ENCODE peak calls at places on chromosomes 3 and 15, in five cellular contexts. V, N, L, S and P are unnamed samples. For H3K4me1, the result is how much of the 10 kb centered on the place peaks cover.

GRCh38 chr3:145557405-145557804 is 603.6 kb downstream of the PLOD2 start:
- DNase-seq in V (no peak), N (no peak), L (no peak), S (no peak), P (no peak)

GRCh38 chr3:141076821-141077571 is 25.8 kb downstream of the SPSB4 start:
- DNase-seq in V (no peak), N (peak), L (peak), S (no peak), P (peak)

GRCh38 chr3:107421170-107421792 is 44.0 kb downstream of the CCDC54 start:
- DNase-seq in V (peak), N (no peak), L (no peak), S (peak), P (no peak)

GRCh38 chr3:155323063-155323666 is 29.7 kb upstream of the STRIT1 start:
- DNase-seq in V (peak), N (no peak), L (no peak), S (peak), P (no peak)

GRCh38 chr15:29888651-29889050 is 66.4 kb upstream of the TJP1 start:
- DNase-seq in V (no peak), N (no peak), L (no peak), S (no peak), P (no peak)

GRCh38 chr15:100048736-100049135 is 293.0 kb downstream of the ADAMTS17 start:
- DNase-seq in V (no peak), N (no peak), L (no peak), S (no peak), P (no peak)

GRCh38 chr3:67947808-67948508 is 293.5 kb upstream of the SUCLG2 start:
- DNase-seq in V (no peak), N (no peak), L (peak), S (peak), P (no peak)

GRCh38 chr3:139716908-139717485 is 39.2 kb upstream of the NMNAT3 start:
- DNase-seq in V (no peak), N (no peak), L (no peak), S (no peak), P (no peak)

GRCh38 chr15:38024293-38025091 is 90.1 kb downstream of the TMCO5A start:
- DNase-seq in V (peak), N (no peak), L (no peak), S (no peak), P (no peak)

GRCh38 chr15:85010114-85010471 is 28.4 kb downstream of the PDE8A start:
- DNase-seq in V (no peak), N (no peak), L (no peak), S (no peak), P (no peak)

GRCh38 chr3:14925729-14926591 is 21.4 kb upstream of the NR2C2 start:
- DNase-seq in V (peak), N (no peak), L (no peak), S (peak), P (no peak)

GRCh38 chr3:47954562-47954961 is 61.7 kb downstream of the MAP4 start:
- DNase-seq in V (no peak), N (no peak), L (no peak), S (no peak), P (no peak)

GRCh38 chr3:60497922-60498321 is 753.3 kb downstream of the FHIT start:
- DNase-seq in V (no peak), N (no peak), L (no peak), S (no peak), P (no peak)

GRCh38 chr3:97384581-97384980 is 380.0 kb upstream of the ARL6 start:
- DNase-seq in V (no peak), N (no peak), L (no peak), S (no peak), P (no peak)

GRCh38 chr15:72237286-72238224 is 6.6 kb upstream of the PKM start:
- DNase-seq in V (peak), N (peak), L (peak), S (peak), P (peak)

GRCh38 chr3:69104585-69104984 is 17.8 kb downstream of the LMOD3 start:
- DNase-seq in V (no peak), N (no peak), L (no peak), S (peak), P (no peak)

GRCh38 chr15:45386974-45387373 is 8.6 kb upstream of the GATM start:
- DNase-seq in V (no peak), N (no peak), L (no peak), S (no peak), P (no peak)

GRCh38 chr3:130077636-130078035 is 4.0 kb upstream of the ALG1L2 start:
- DNase-seq in V (no peak), N (no peak), L (no peak), S (no peak), P (no peak)

GRCh38 chr3:41053220-41053619 is 146.1 kb upstream of the CTNNB1 start:
- DNase-seq in V (no peak), N (no peak), L (no peak), S (no peak), P (no peak)

GRCh38 chr3:139689122-139689521 is 11.3 kb upstream of the NMNAT3 start:
- DNase-seq in V (no peak), N (no peak), L (no peak), S (no peak), P (no peak)

GRCh38 chr15:61750271-61751084 is 309.8 kb downstream of the VPS13C start:
- DNase-seq in V (no peak), N (peak), L (no peak), S (no peak), P (no peak)

GRCh38 chr15:67405208-67406191 is 115.4 kb upstream of the C15orf61 start:
- DNase-seq in V (no peak), N (no peak), L (no peak), S (no peak), P (no peak)

GRCh38 chr3:188296761-188297689 is 143.1 kb downstream of the LPP start:
- DNase-seq in V (no peak), N (no peak), L (no peak), S (no peak), P (peak)

GRCh38 chr3:188526057-188526456 is 372.1 kb downstream of the LPP start:
- DNase-seq in V (no peak), N (peak), L (no peak), S (no peak), P (peak)

GRCh38 chr3:13839766-13840340 is 40.0 kb downstream of the WNT7A start:
- DNase-seq in V (peak), N (no peak), L (no peak), S (no peak), P (no peak)

GRCh38 chr15:88655103-88655553 is 16.3 kb downstream of the ISG20 start:
- DNase-seq in V (no peak), N (no peak), L (no peak), S (no peak), P (no peak)

GRCh38 chr15:42494998-42495360 is 455 bp upstream of the SNAP23 start:
- DNase-seq in V (peak), N (no peak), L (peak), S (peak), P (peak)

GRCh38 chr3:52781741-52782140 is 4.3 kb downstream of the ITIH1 start:
- DNase-seq in V (no peak), N (peak), L (peak), S (no peak), P (no peak)

GRCh38 chr15:78822514-78822913 is 11.2 kb upstream of the ADAMTS7 start:
- DNase-seq in V (peak), N (no peak), L (no peak), S (no peak), P (no peak)

GRCh38 chr3:114685053-114685630 is 391.3 kb downstream of the TIGIT start:
- DNase-seq in V (no peak), N (no peak), L (no peak), S (no peak), P (no peak)

GRCh38 chr3:64342940-64343691 is 117.8 kb upstream of the PRICKLE2 start:
- DNase-seq in V (peak), N (no peak), L (no peak), S (no peak), P (no peak)

GRCh38 chr15:72803006-72803405 is 19.4 kb upstream of the ADPGK start:
- DNase-seq in V (no peak), N (no peak), L (no peak), S (no peak), P (no peak)

GRCh38 chr3:157133434-157134320 is 26.3 kb downstream of the CCNL1 start:
- DNase-seq in V (no peak), N (no peak), L (no peak), S (no peak), P (no peak)

GRCh38 chr3:157132341-157132740 is 27.6 kb downstream of the CCNL1 start:
- DNase-seq in V (no peak), N (no peak), L (no peak), S (no peak), P (no peak)

GRCh38 chr3:157131861-157132260 is 28.1 kb downstream of the CCNL1 start:
- DNase-seq in V (peak), N (no peak), L (no peak), S (no peak), P (no peak)

GRCh38 chr3:157134620-157135191 is 25.2 kb downstream of the CCNL1 start:
- DNase-seq in V (no peak), N (no peak), L (peak), S (peak), P (peak)

DNA sequence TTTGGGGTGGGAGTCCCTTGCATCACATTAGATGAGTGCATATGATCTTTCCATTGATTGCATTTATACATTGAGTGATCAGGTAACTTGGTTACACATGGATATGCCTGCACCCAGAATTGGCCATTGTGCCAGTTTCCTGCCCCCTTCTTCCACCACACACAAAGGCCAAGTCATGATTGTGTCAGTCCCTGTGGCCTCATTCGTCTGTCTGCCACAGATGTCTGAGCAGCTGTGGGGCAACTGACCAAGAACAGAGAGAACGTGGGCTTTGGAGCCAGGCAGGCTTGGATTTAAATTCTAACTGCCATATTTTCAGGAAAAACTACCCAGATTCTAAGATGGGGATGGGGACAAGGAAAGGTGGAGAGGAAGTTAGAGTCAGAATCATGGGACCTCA is 27.0 kb downstream of the CCNL1 start:
- DNase-seq in V (no peak), N (no peak), L (no peak), S (no peak), P (no peak)
- H3K4me1 ChIP-seq in V (half or more), N (half or more), L (half or more), S (half or more), P (half or more)

GRCh38 chr3:61669203-61669602 is 107.8 kb downstream of the PTPRG start:
- DNase-seq in V (no peak), N (no peak), L (no peak), S (no peak), P (no peak)
- H3K27ac ChIP-seq in V (no peak), N (no peak), L (no peak), S (peak), P (no peak)

GRCh38 chr3:123642957-123643330 is 58.1 kb upstream of the HACD2 start:
- DNase-seq in V (no peak), N (no peak), L (no peak), S (no peak), P (no peak)
- H3K4me1 ChIP-seq in V (under half), N (under half), L (under half), S (under half), P (under half)

DNA sequence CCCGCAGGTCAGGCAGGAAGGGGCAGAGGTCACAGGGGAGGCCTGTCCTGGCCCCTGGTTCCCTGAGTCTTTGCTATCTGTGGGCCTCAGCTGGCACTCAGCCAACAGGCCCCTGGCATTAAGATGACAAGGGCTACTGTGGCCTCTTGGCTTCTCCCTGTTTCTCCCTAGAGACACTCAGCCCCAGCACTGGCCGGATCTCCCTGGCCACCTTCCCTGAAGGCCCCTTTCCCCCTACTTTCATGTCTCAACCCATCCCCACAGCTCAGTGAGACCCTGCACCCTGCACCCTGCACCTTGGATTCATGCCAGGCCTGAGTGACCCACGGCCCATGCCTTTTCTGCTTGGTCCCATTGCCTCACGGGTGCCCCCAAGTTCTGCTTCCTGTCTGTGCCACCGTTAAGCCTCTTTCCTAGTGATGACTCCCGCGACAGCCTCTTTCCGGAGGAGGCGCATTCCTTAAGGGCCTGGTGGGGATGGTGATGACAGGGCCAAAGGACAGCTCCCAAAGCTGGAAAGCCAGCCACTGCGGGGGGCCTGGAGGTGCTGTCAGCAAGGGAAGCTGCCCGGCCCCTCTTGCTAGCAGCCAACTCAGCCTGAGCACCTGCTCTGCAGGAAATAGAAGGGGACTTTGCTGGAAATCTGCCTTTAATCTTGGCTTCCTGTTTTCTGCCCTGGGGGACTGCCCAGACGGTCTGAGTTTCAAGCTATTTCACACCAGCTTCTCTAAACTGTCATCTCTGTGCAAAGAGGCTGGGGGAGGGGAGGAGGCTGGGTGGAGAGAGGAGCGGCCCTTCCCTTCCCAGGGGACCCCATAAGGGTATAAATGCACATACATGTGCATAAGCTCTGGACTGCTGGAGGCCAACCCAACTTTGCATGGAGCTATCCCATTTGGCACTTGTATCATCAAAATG is 4.8 kb upstream of the CSK start:
- DNase-seq in V (no peak), N (no peak), L (no peak), S (peak), P (no peak)
- H3K27ac ChIP-seq in V (no peak), N (peak), L (no peak), S (peak), P (no peak)

DNA sequence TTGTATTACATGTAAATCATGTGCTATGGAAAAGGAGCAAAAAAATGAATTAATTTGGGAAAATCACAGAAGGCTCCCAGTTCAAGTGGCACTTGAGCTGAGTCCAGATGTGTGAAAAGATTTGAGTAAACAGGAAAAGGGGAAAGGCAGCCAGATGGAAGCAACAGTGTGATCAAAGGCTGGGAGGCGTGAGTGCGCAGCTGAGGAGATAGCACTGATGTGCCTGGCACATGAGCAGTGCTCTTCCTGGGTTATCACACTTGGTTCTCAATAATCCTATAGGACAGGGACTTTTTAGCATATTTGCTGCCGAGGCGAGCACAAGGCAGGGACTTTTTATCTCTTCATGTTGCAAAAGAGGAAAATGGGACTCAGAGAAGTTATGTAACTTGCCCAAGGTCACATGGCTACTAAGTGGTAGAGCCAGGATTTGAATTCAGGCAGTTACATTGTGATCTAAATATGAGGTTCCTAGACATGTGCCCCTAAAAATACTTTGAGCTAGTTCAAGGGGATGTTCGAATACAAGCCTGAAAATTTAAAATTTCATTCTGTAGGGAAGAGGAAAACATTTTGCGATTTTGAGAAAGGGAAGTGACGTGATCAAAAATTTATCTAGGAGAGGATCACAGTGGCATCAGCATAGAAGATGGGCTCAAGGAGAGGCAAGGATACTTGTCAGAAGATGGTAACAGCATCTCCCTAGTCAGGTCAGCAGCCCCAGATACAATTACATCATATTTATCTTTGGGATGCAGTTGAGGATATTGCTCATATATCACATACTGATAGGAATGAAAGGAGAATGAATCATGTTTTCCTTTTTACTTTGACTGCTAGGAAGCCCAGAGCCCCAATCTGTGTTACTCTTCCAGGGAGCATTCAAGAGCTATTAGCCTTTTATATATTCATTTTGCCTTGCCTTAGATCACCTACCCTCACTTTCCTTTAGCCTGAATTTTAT is 39.8 kb downstream of the CORO2B start:
- DNase-seq in V (no peak), N (no peak), L (no peak), S (no peak), P (no peak)
- H3K4me1 ChIP-seq in V (under half), N (under half), L (under half), S (under half), P (under half)

GRCh38 chr15:90691369-90691768 is 25.8 kb upstream of the BLM start:
- DNase-seq in V (no peak), N (no peak), L (no peak), S (no peak), P (no peak)
- H3K27ac ChIP-seq in V (no peak), N (no peak), L (no peak), S (no peak), P (no peak)